ENCODE peak calls at places on chromosomes 13 and 19, in eight cellular contexts. O is prostate gland, D is IMR-90, W is lung, J is ascending aorta, B is AG10803, M is WERI-Rb-1, A is mucosa of descending colon. I is an unnamed sample.

GRCh38 chr13:99009987-99010551 is 32.2 kb upstream of the DOCK9 start:
- DNase-seq in O (no peak), D (no peak), W (no peak), J (no peak), B (no peak), M (no peak), A (no peak), I (no peak)

GRCh38 chr19:3175761-3176714 is 2.5 kb upstream of the S1PR4 start:
- DNase-seq in O (peak), D (peak), W (peak), J (no peak), B (peak), M (no peak), A (peak), I (peak)

GRCh38 chr13:77919351-77920294 is 992 bp upstream of the EDNRB start:
- DNase-seq in O (peak), D (peak), W (peak), J (peak), B (no peak), M (peak), A (peak), I (no peak)

GRCh38 chr19:47247308-47247990 is 8.9 kb upstream of the CCDC9 start:
- DNase-seq in O (no peak), D (peak), W (peak), J (peak), B (peak), M (peak), A (peak), I (no peak)

GRCh38 chr19:54364775-54365257 is at the start of gene LAIR1:
- DNase-seq in O (no peak), D (no peak), W (no peak), J (peak), B (no peak), M (no peak), A (peak), I (no peak)

GRCh38 chr19:21134934-21135366 is 6.9 kb upstream of the ZNF431 start:
- DNase-seq in O (no peak), D (no peak), W (no peak), J (no peak), B (no peak), M (no peak), A (no peak), I (no peak)

GRCh38 chr19:8578642-8579265 is 1.5 kb upstream of the MYO1F start:
- DNase-seq in O (peak), D (peak), W (peak), J (peak), B (peak), M (peak), A (peak), I (no peak)

GRCh38 chr13:78193853-78194252 is 275.2 kb upstream of the EDNRB start:
- DNase-seq in O (no peak), D (no peak), W (no peak), J (no peak), B (peak), M (no peak), A (no peak), I (no peak)

GRCh38 chr13:36709136-36709895 is 35.5 kb downstream of the SERTM1 start:
- DNase-seq in O (no peak), D (no peak), W (no peak), J (no peak), B (no peak), M (no peak), A (no peak), I (no peak)

GRCh38 chr19:10701955-10702307 is 692 bp downstream of the QTRT1 start:
- DNase-seq in O (no peak), D (no peak), W (no peak), J (no peak), B (no peak), M (peak), A (peak), I (peak)

GRCh38 chr13:113920606-113921306 is 53.1 kb downstream of the C13orf46 start:
- DNase-seq in O (no peak), D (no peak), W (no peak), J (peak), B (no peak), M (peak), A (no peak), I (no peak)

GRCh38 chr19:49091391-49092038 is 6.3 kb downstream of the SNRNP70 start:
- DNase-seq in O (no peak), D (no peak), W (no peak), J (no peak), B (no peak), M (no peak), A (no peak), I (no peak)

GRCh38 chr19:12974301-12975220 is 5.2 kb downstream of the DAND5 start:
- DNase-seq in O (no peak), D (no peak), W (no peak), J (no peak), B (no peak), M (no peak), A (no peak), I (peak)

GRCh38 chr19:19146000-19146608 is 7.8 kb upstream of the TMEM161A start:
- DNase-seq in O (peak), D (peak), W (peak), J (peak), B (peak), M (peak), A (peak), I (peak)

GRCh38 chr19:31718898-31719297 is 369.7 kb upstream of the TSHZ3 start:
- DNase-seq in O (no peak), D (no peak), W (no peak), J (no peak), B (no peak), M (no peak), A (no peak), I (no peak)

GRCh38 chr19:31718041-31718440 is 368.8 kb upstream of the TSHZ3 start:
- DNase-seq in O (no peak), D (no peak), W (no peak), J (no peak), B (peak), M (no peak), A (no peak), I (peak)

GRCh38 chr19:31717316-31717715 is 368.1 kb upstream of the TSHZ3 start:
- DNase-seq in O (no peak), D (no peak), W (no peak), J (no peak), B (no peak), M (no peak), A (no peak), I (no peak)

GRCh38 chr19:31715249-31715944 is 366.2 kb upstream of the TSHZ3 start:
- DNase-seq in O (no peak), D (no peak), W (no peak), J (no peak), B (no peak), M (no peak), A (no peak), I (peak)
- H3K4me3 ChIP-seq in O (no peak), D (no peak), W (no peak), J (no peak), B (no peak), M (no peak), A (no peak), I (no peak)

GRCh38 chr19:41994994-41995958 is 1.2 kb upstream of the ATP1A3 start:
- DNase-seq in O (no peak), D (no peak), W (no peak), J (no peak), B (no peak), M (no peak), A (no peak), I (no peak)
- TF ChIP-seq CTCF in O (no peak), D (no peak), W (no peak), J (no peak), B (no peak), M (no peak), A (no peak), I (no peak)

DNA sequence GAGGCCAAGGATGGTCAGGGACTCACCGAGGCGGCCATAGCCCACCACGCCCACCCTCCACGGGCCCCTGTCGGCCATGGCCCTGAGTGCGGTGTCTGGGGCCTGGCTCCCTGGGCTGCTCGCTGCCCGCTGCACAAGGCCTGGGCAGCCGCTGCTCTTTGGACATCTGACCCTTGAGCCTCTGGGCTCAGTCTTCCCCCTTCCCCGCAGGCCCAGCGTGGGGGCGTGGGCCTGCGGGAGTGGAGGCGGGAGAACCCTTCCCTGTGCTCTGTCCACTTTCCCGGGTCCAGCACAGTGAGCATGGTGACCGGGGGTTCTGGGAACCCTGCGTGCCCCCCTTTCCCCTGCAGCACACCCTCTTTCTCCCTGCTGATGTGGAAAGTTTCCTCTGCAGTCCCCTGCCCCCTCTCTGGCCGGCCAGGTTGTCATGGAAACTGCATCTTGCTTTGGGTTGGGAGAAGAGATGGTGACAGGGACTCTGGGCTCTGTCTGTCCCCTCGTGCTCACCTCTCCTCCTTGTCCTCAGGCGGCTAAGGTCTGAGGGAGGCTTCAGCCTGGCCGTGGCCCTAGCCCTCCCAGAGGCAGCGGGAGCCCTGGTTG is at the start of gene ASPDH:
- DNase-seq in O (no peak), D (no peak), W (no peak), J (no peak), B (no peak), M (no peak), A (no peak), I (no peak)
- H3K4me3 ChIP-seq in O (no peak), D (no peak), W (no peak), J (no peak), B (no peak), M (no peak), A (no peak), I (no peak)

DNA sequence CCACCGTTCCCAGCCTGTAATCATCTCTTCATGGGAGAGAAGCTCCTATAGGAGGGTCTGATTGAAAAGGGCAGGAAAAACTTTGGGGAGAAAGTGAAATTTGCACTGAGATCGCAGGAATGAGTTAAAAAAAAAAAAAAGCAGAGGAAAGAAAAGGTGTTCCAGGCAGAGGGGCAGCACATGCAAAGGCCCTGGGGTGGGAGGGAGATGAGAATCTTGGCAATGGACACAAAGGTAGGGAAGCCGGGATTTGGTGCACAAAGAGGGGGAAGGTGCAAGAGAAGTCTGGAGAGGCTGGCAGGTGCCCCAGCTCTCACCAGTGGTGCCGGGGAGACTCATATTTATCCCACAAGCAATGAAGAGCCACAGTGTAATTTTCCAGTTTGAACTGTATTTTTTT is 16.4 kb upstream of the GPR32 start:
- DNase-seq in O (no peak), D (no peak), W (no peak), J (no peak), B (no peak), M (no peak), A (no peak), I (no peak)
- TF ChIP-seq CTCF in O (no peak), D (no peak), W (no peak), J (no peak), B (no peak), M (no peak), A (no peak), I (no peak)

I was measured in foreskin fibroblast.